ENCODE peak calls at places on chromosomes 2 and 18, in eight cellular contexts. One of them, this sample, is unnamed.

GRCh38 chr2:229714736-229715541 is 584 bp upstream of the DNER start:
- DNase-seq in MM.1S: peak; percentile 58
- DNase-seq in GM23338: peak; percentile 92
- DNase-seq in PC-3: peak; percentile 55
- DNase-seq in hepatocyte: peak; percentile 86
- DNase-seq in HCT116: no peak
- DNase-seq in SK-N-SH: peak; percentile 70
- DNase-seq in OCI-LY7: no peak
- DNase-seq in this sample: peak; percentile 89

GRCh38 chr18:8946046-8946838 is 156.3 kb upstream of the NDUFV2 start:
- DNase-seq in GM23338: no peak
- DNase-seq in MM.1S: no peak
- DNase-seq in HCT116: no peak
- DNase-seq in OCI-LY7: no peak
- DNase-seq in PC-3: peak; percentile 94
- DNase-seq in SK-N-SH: no peak
- DNase-seq in hepatocyte: no peak
- DNase-seq in this sample: no peak

GRCh38 chr2:98823196-98824166 is 92.5 kb upstream of the MGAT4A start:
- DNase-seq in PC-3: no peak
- DNase-seq in SK-N-SH: peak; percentile 8
- DNase-seq in MM.1S: no peak
- DNase-seq in HCT116: no peak
- DNase-seq in GM23338: peak; percentile 30
- DNase-seq in OCI-LY7: no peak
- DNase-seq in hepatocyte: no peak
- DNase-seq in this sample: peak; percentile 13

GRCh38 chr2:170019060-170019805 is 158.7 kb upstream of the MYO3B start:
- DNase-seq in hepatocyte: no peak
- DNase-seq in SK-N-SH: no peak
- DNase-seq in PC-3: no peak
- DNase-seq in OCI-LY7: no peak
- DNase-seq in HCT116: no peak
- DNase-seq in GM23338: no peak
- DNase-seq in MM.1S: no peak
- DNase-seq in this sample: no peak

GRCh38 chr2:147211484-147211883 is 633.3 kb upstream of the ACVR2A start:
- DNase-seq in SK-N-SH: no peak
- DNase-seq in hepatocyte: no peak
- DNase-seq in PC-3: peak; percentile 5
- DNase-seq in GM23338: no peak
- DNase-seq in HCT116: no peak
- DNase-seq in OCI-LY7: no peak
- DNase-seq in MM.1S: no peak
- DNase-seq in this sample: no peak

GRCh38 chr18:27713727-27714080 is 463.2 kb downstream of the CDH2 start:
- DNase-seq in hepatocyte: peak; percentile 16
- DNase-seq in MM.1S: no peak
- DNase-seq in OCI-LY7: no peak
- DNase-seq in PC-3: no peak
- DNase-seq in SK-N-SH: no peak
- DNase-seq in GM23338: no peak
- DNase-seq in HCT116: no peak
- DNase-seq in this sample: peak; percentile 53

GRCh38 chr2:238135601-238136150 is 2.8 kb upstream of the KLHL30 start:
- DNase-seq in HCT116: no peak
- DNase-seq in PC-3: no peak
- DNase-seq in hepatocyte: no peak
- DNase-seq in MM.1S: no peak
- DNase-seq in SK-N-SH: no peak
- DNase-seq in OCI-LY7: no peak
- DNase-seq in GM23338: no peak
- DNase-seq in this sample: no peak

GRCh38 chr2:7692657-7693161 is 775.5 kb downstream of the RNF144A start:
- DNase-seq in MM.1S: no peak
- DNase-seq in SK-N-SH: no peak
- DNase-seq in hepatocyte: no peak
- DNase-seq in HCT116: no peak
- DNase-seq in PC-3: peak; percentile 60
- DNase-seq in OCI-LY7: no peak
- DNase-seq in GM23338: no peak
- DNase-seq in this sample: no peak

GRCh38 chr18:839224-840079 is 27.4 kb upstream of the YES1 start:
- DNase-seq in PC-3: peak; percentile 93
- DNase-seq in HCT116: peak; percentile 68
- DNase-seq in SK-N-SH: peak; percentile 83
- DNase-seq in MM.1S: peak; percentile 89
- DNase-seq in GM23338: peak; percentile 93
- DNase-seq in hepatocyte: peak; percentile 89
- DNase-seq in OCI-LY7: peak; percentile 72
- DNase-seq in this sample: peak; percentile 87

GRCh38 chr2:31319391-31320175 is 85.6 kb downstream of the EHD3 start:
- DNase-seq in OCI-LY7: peak; percentile 38
- DNase-seq in MM.1S: peak; percentile 74
- DNase-seq in SK-N-SH: no peak
- DNase-seq in HCT116: no peak
- DNase-seq in PC-3: no peak
- DNase-seq in hepatocyte: peak; percentile 59
- DNase-seq in GM23338: no peak
- DNase-seq in this sample: no peak

GRCh38 chr2:232418466-232419244 is 12.0 kb downstream of the ALPG start:
- DNase-seq in hepatocyte: peak; percentile 71
- DNase-seq in MM.1S: no peak
- DNase-seq in GM23338: peak; percentile 70
- DNase-seq in PC-3: peak; percentile 27
- DNase-seq in SK-N-SH: peak; percentile 63
- DNase-seq in HCT116: no peak
- DNase-seq in OCI-LY7: no peak
- DNase-seq in this sample: peak; percentile 66
- H3K4me3 ChIP-seq in hepatocyte: peak overlapping the region; percentile 14
- H3K4me3 ChIP-seq in MM.1S: no peak overlapping the region
- H3K4me3 ChIP-seq in GM23338: peak overlapping the region; percentile 91
- H3K4me3 ChIP-seq in PC-3: peak overlapping the region; percentile 58
- H3K4me3 ChIP-seq in SK-N-SH: no peak overlapping the region
- H3K4me3 ChIP-seq in HCT116: no peak overlapping the region
- H3K4me3 ChIP-seq in OCI-LY7: no peak overlapping the region
- H3K4me3 ChIP-seq in this sample: peak overlapping the region; percentile 52

GRCh38 chr2:231627384-231628156 is 34.9 kb downstream of the TEX44 start:
- DNase-seq in OCI-LY7: no peak
- DNase-seq in PC-3: no peak
- DNase-seq in MM.1S: no peak
- DNase-seq in GM23338: peak; percentile 15
- DNase-seq in SK-N-SH: no peak
- DNase-seq in hepatocyte: no peak
- DNase-seq in HCT116: no peak
- DNase-seq in this sample: no peak
- TF ChIP-seq EZH2phosphoT487 in OCI-LY7: no peak
- TF ChIP-seq EZH2phosphoT487 in PC-3: no peak
- TF ChIP-seq EZH2phosphoT487 in MM.1S: no peak
- TF ChIP-seq EZH2phosphoT487 in GM23338: no peak
- TF ChIP-seq EZH2phosphoT487 in SK-N-SH: no peak
- TF ChIP-seq EZH2phosphoT487 in hepatocyte: no peak
- TF ChIP-seq EZH2phosphoT487 in HCT116: no peak
- TF ChIP-seq EZH2phosphoT487 in this sample: no peak

GRCh38 chr2:11356760-11357159 is 12.3 kb upstream of the ROCK2 start:
- DNase-seq in hepatocyte: no peak
- DNase-seq in MM.1S: no peak
- DNase-seq in HCT116: no peak
- DNase-seq in GM23338: no peak
- DNase-seq in OCI-LY7: no peak
- DNase-seq in PC-3: no peak
- DNase-seq in SK-N-SH: no peak
- DNase-seq in this sample: no peak

GRCh38 chr2:11357428-11357972 is 13.1 kb upstream of the ROCK2 start:
- DNase-seq in MM.1S: no peak
- DNase-seq in SK-N-SH: no peak
- DNase-seq in hepatocyte: peak; percentile 80
- DNase-seq in HCT116: no peak
- DNase-seq in OCI-LY7: no peak
- DNase-seq in PC-3: no peak
- DNase-seq in GM23338: no peak
- DNase-seq in this sample: no peak

GRCh38 chr2:11363868-11364564 is 19.6 kb upstream of the ROCK2 start:
- DNase-seq in HCT116: no peak
- DNase-seq in GM23338: no peak
- DNase-seq in PC-3: no peak
- DNase-seq in OCI-LY7: no peak
- DNase-seq in MM.1S: no peak
- DNase-seq in hepatocyte: no peak
- DNase-seq in SK-N-SH: no peak
- DNase-seq in this sample: no peak

GRCh38 chr2:11362781-11363099 is 18.3 kb upstream of the ROCK2 start:
- DNase-seq in MM.1S: no peak
- DNase-seq in hepatocyte: no peak
- DNase-seq in OCI-LY7: no peak
- DNase-seq in SK-N-SH: no peak
- DNase-seq in PC-3: no peak
- DNase-seq in GM23338: no peak
- DNase-seq in HCT116: no peak
- DNase-seq in this sample: no peak

DNA sequence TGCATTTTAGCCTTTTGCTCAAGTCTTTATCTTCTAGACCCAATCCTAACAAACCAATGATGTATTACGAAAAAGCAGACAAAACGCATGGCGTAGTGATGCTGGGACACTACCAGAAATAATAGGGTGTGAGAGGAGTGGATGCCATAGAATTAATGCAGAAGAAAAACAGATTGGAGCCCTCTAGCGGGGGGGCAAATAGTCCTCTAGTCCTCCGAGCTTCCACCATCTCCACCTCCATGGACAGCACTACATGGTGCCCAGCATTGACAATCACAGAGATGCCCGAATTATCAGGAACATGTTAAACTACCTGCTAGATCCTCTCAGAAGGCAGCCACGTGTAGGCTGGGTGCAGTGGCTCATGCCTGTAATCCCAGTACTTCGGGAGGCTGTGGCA is 15.4 kb upstream of the ROCK2 start:
- DNase-seq in MM.1S: no peak
- DNase-seq in OCI-LY7: no peak
- DNase-seq in PC-3: no peak
- DNase-seq in HCT116: no peak
- DNase-seq in SK-N-SH: no peak
- DNase-seq in hepatocyte: no peak
- DNase-seq in GM23338: no peak
- DNase-seq in this sample: no peak
- TF ChIP-seq CTCF in MM.1S: no peak
- TF ChIP-seq CTCF in OCI-LY7: no peak
- TF ChIP-seq CTCF in PC-3: no peak
- TF ChIP-seq CTCF in HCT116: no peak
- TF ChIP-seq CTCF in SK-N-SH: no peak
- TF ChIP-seq CTCF in hepatocyte: no peak
- TF ChIP-seq CTCF in GM23338: no peak
- TF ChIP-seq CTCF in this sample: no peak

GRCh38 chr18:23591011-23591410 is 4.7 kb upstream of the NPC1 start:
- DNase-seq in HCT116: no peak
- DNase-seq in OCI-LY7: no peak
- DNase-seq in hepatocyte: no peak
- DNase-seq in MM.1S: no peak
- DNase-seq in SK-N-SH: no peak
- DNase-seq in GM23338: no peak
- DNase-seq in PC-3: no peak
- DNase-seq in this sample: no peak

GRCh38 chr18:23593720-23594119 is 7.4 kb upstream of the NPC1 start:
- DNase-seq in HCT116: no peak
- DNase-seq in GM23338: no peak
- DNase-seq in hepatocyte: no peak
- DNase-seq in OCI-LY7: no peak
- DNase-seq in MM.1S: no peak
- DNase-seq in PC-3: peak; percentile 95
- DNase-seq in SK-N-SH: no peak
- DNase-seq in this sample: no peak

GRCh38 chr18:23595610-23596009 is 9.3 kb upstream of the NPC1 start:
- DNase-seq in HCT116: no peak
- DNase-seq in SK-N-SH: no peak
- DNase-seq in OCI-LY7: no peak
- DNase-seq in GM23338: no peak
- DNase-seq in MM.1S: no peak
- DNase-seq in hepatocyte: no peak
- DNase-seq in PC-3: no peak
- DNase-seq in this sample: no peak

GRCh38 chr18:23599809-23600208 is 13.5 kb upstream of the NPC1 start:
- DNase-seq in OCI-LY7: no peak
- DNase-seq in HCT116: no peak
- DNase-seq in SK-N-SH: no peak
- DNase-seq in GM23338: no peak
- DNase-seq in hepatocyte: no peak
- DNase-seq in MM.1S: no peak
- DNase-seq in PC-3: no peak
- DNase-seq in this sample: no peak

DNA sequence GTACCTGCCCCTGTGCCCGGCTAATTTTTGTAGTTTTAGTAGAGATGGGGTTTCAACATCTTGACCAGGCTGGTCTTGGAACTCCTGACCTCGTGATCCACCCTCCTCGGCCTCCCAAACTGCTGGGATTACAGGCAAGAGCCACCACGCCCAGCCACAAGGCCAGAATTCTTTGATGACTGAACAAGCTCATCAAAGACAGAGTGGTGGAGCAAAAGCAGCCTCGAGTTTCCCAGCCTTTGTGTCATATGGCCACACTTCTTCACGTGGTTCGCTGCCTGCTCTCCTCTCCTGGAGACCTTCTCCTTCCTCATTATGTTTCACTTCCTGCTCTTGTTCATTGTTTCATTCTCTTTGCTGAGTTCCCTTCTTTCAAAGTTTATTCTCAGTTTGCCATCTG is 9.9 kb upstream of the NPC1 start:
- DNase-seq in OCI-LY7: peak; percentile 38
- DNase-seq in HCT116: no peak
- DNase-seq in PC-3: no peak
- DNase-seq in MM.1S: no peak
- DNase-seq in GM23338: no peak
- DNase-seq in hepatocyte: no peak
- DNase-seq in SK-N-SH: no peak
- DNase-seq in this sample: no peak
- H3K4me3 ChIP-seq in OCI-LY7: no peak overlapping the region
- H3K4me3 ChIP-seq in HCT116: no peak overlapping the region
- H3K4me3 ChIP-seq in PC-3: no peak overlapping the region
- H3K4me3 ChIP-seq in MM.1S: no peak overlapping the region
- H3K4me3 ChIP-seq in GM23338: no peak overlapping the region
- H3K4me3 ChIP-seq in hepatocyte: no peak overlapping the region
- H3K4me3 ChIP-seq in SK-N-SH: no peak overlapping the region
- H3K4me3 ChIP-seq in this sample: no peak overlapping the region

GRCh38 chr2:27380626-27381556 is at the start of gene ZNF513:
- DNase-seq in HCT116: peak; percentile 76
- DNase-seq in OCI-LY7: peak; percentile 93
- DNase-seq in GM23338: peak; percentile 98
- DNase-seq in hepatocyte: peak; percentile 98
- DNase-seq in SK-N-SH: peak; percentile 99
- DNase-seq in MM.1S: peak; percentile 83
- DNase-seq in PC-3: peak; percentile 85
- DNase-seq in this sample: peak; percentile 98
- TF ChIP-seq EZH2phosphoT487 in HCT116: no peak
- TF ChIP-seq EZH2phosphoT487 in OCI-LY7: no peak
- TF ChIP-seq EZH2phosphoT487 in GM23338: no peak
- TF ChIP-seq EZH2phosphoT487 in hepatocyte: no peak
- TF ChIP-seq EZH2phosphoT487 in SK-N-SH: no peak
- TF ChIP-seq EZH2phosphoT487 in MM.1S: no peak
- TF ChIP-seq EZH2phosphoT487 in PC-3: no peak
- TF ChIP-seq EZH2phosphoT487 in this sample: no peak

This sample was measured in neural progenitor cell.